ENCODE peak calls at places on chromosomes 12 and 14, in ten cellular contexts. One of them, this sample, is unnamed.

GRCh38 chr14:36816481-36816880 is 154.8 kb downstream of the PAX9 start:
- DNase-seq in breast epithelium: no peak
- DNase-seq in prostate gland: no peak
- DNase-seq in astrocyte of the spinal cord: no peak
- DNase-seq in WTC11: no peak
- DNase-seq in CD4-positive, alpha-beta T cell: no peak
- DNase-seq in neural crest cell: no peak
- DNase-seq in right lobe of liver: no peak
- DNase-seq in gastrocnemius medialis: no peak
- DNase-seq in HFF-Myc: no peak
- DNase-seq in this sample: no peak

GRCh38 chr12:92242917-92243316 is 97.3 kb upstream of the BTG1 start:
- DNase-seq in right lobe of liver: no peak
- DNase-seq in breast epithelium: no peak
- DNase-seq in astrocyte of the spinal cord: peak; percentile 83
- DNase-seq in prostate gland: no peak
- DNase-seq in gastrocnemius medialis: peak; percentile 46
- DNase-seq in neural crest cell: no peak
- DNase-seq in HFF-Myc: no peak
- DNase-seq in CD4-positive, alpha-beta T cell: no peak
- DNase-seq in WTC11: no peak
- DNase-seq in this sample: no peak

GRCh38 chr12:51156366-51156765 is 16.6 kb downstream of the TFCP2 start:
- DNase-seq in WTC11: no peak
- DNase-seq in HFF-Myc: no peak
- DNase-seq in neural crest cell: no peak
- DNase-seq in right lobe of liver: no peak
- DNase-seq in astrocyte of the spinal cord: no peak
- DNase-seq in breast epithelium: no peak
- DNase-seq in prostate gland: no peak
- DNase-seq in CD4-positive, alpha-beta T cell: no peak
- DNase-seq in gastrocnemius medialis: no peak
- DNase-seq in this sample: no peak

GRCh38 chr14:105939810-105940508 is 413.6 kb downstream of the TMEM121 start:
- DNase-seq in HFF-Myc: no peak
- DNase-seq in breast epithelium: no peak
- DNase-seq in prostate gland: no peak
- DNase-seq in right lobe of liver: no peak
- DNase-seq in CD4-positive, alpha-beta T cell: no peak
- DNase-seq in neural crest cell: no peak
- DNase-seq in astrocyte of the spinal cord: no peak
- DNase-seq in gastrocnemius medialis: no peak
- DNase-seq in WTC11: no peak
- DNase-seq in this sample: no peak

GRCh38 chr14:88563845-88564244 is 1.0 kb downstream of the ZC3H14 start:
- DNase-seq in right lobe of liver: no peak
- DNase-seq in breast epithelium: no peak
- DNase-seq in gastrocnemius medialis: no peak
- DNase-seq in neural crest cell: no peak
- DNase-seq in astrocyte of the spinal cord: no peak
- DNase-seq in HFF-Myc: no peak
- DNase-seq in prostate gland: no peak
- DNase-seq in WTC11: no peak
- DNase-seq in CD4-positive, alpha-beta T cell: no peak
- DNase-seq in this sample: no peak

GRCh38 chr12:43208627-43209026 is 343.4 kb downstream of the ADAMTS20 start:
- DNase-seq in gastrocnemius medialis: peak; percentile 27
- DNase-seq in breast epithelium: no peak
- DNase-seq in right lobe of liver: no peak
- DNase-seq in prostate gland: no peak
- DNase-seq in WTC11: no peak
- DNase-seq in astrocyte of the spinal cord: peak; percentile 93
- DNase-seq in neural crest cell: no peak
- DNase-seq in HFF-Myc: no peak
- DNase-seq in CD4-positive, alpha-beta T cell: no peak
- DNase-seq in this sample: no peak

GRCh38 chr12:124544311-124544970 is 23.0 kb downstream of the NCOR2 start:
- DNase-seq in breast epithelium: no peak
- DNase-seq in CD4-positive, alpha-beta T cell: no peak
- DNase-seq in prostate gland: no peak
- DNase-seq in WTC11: no peak
- DNase-seq in astrocyte of the spinal cord: no peak
- DNase-seq in gastrocnemius medialis: no peak
- DNase-seq in right lobe of liver: no peak
- DNase-seq in HFF-Myc: no peak
- DNase-seq in neural crest cell: no peak
- DNase-seq in this sample: no peak

GRCh38 chr12:132354982-132355680 is 25.7 kb upstream of the GALNT9 start:
- DNase-seq in gastrocnemius medialis: no peak
- DNase-seq in CD4-positive, alpha-beta T cell: no peak
- DNase-seq in WTC11: no peak
- DNase-seq in neural crest cell: no peak
- DNase-seq in breast epithelium: no peak
- DNase-seq in prostate gland: no peak
- DNase-seq in right lobe of liver: no peak
- DNase-seq in astrocyte of the spinal cord: no peak
- DNase-seq in HFF-Myc: no peak
- DNase-seq in this sample: no peak

GRCh38 chr12:121453022-121453360 is 53.1 kb downstream of the RNF34 start:
- DNase-seq in breast epithelium: no peak
- DNase-seq in gastrocnemius medialis: no peak
- DNase-seq in CD4-positive, alpha-beta T cell: no peak
- DNase-seq in WTC11: no peak
- DNase-seq in right lobe of liver: no peak
- DNase-seq in prostate gland: no peak
- DNase-seq in HFF-Myc: no peak
- DNase-seq in astrocyte of the spinal cord: no peak
- DNase-seq in neural crest cell: no peak
- DNase-seq in this sample: no peak

GRCh38 chr12:121454921-121455320 is 55.0 kb downstream of the RNF34 start:
- DNase-seq in neural crest cell: no peak
- DNase-seq in prostate gland: no peak
- DNase-seq in gastrocnemius medialis: no peak
- DNase-seq in astrocyte of the spinal cord: no peak
- DNase-seq in HFF-Myc: no peak
- DNase-seq in breast epithelium: no peak
- DNase-seq in CD4-positive, alpha-beta T cell: no peak
- DNase-seq in right lobe of liver: no peak
- DNase-seq in WTC11: no peak
- DNase-seq in this sample: no peak

GRCh38 chr12:121451931-121452330 is 52.0 kb downstream of the RNF34 start:
- DNase-seq in WTC11: no peak
- DNase-seq in breast epithelium: no peak
- DNase-seq in neural crest cell: no peak
- DNase-seq in prostate gland: no peak
- DNase-seq in gastrocnemius medialis: no peak
- DNase-seq in HFF-Myc: no peak
- DNase-seq in CD4-positive, alpha-beta T cell: no peak
- DNase-seq in right lobe of liver: no peak
- DNase-seq in astrocyte of the spinal cord: no peak
- DNase-seq in this sample: no peak

GRCh38 chr12:121452356-121453021 is 52.6 kb downstream of the RNF34 start:
- DNase-seq in CD4-positive, alpha-beta T cell: no peak
- DNase-seq in right lobe of liver: peak; percentile 47
- DNase-seq in gastrocnemius medialis: no peak
- DNase-seq in WTC11: no peak
- DNase-seq in breast epithelium: no peak
- DNase-seq in neural crest cell: no peak
- DNase-seq in prostate gland: peak; percentile 73
- DNase-seq in HFF-Myc: no peak
- DNase-seq in astrocyte of the spinal cord: no peak
- DNase-seq in this sample: peak; percentile 58

DNA sequence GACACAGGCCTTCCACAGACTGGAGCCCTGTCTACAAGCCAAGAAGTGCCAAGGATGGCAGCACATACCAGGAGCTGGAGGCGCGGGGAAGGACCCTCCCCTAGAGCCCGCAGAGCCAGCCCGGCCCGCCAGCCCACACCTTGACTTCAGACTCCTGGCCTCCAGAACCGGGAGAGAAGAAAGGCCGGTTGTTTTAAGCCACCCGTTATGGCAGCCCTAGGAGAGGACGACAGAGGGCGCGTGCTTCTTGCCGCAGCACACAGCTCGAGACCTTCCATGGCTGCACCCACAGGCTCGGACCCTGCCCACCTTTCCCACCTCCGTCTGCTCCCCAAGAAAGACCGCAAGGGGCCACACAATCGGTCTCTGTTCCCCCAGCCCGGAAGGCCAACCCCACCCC is 53.7 kb downstream of the RNF34 start:
- DNase-seq in gastrocnemius medialis: no peak
- DNase-seq in astrocyte of the spinal cord: no peak
- DNase-seq in prostate gland: no peak
- DNase-seq in breast epithelium: no peak
- DNase-seq in WTC11: no peak
- DNase-seq in neural crest cell: no peak
- DNase-seq in right lobe of liver: no peak
- DNase-seq in CD4-positive, alpha-beta T cell: no peak
- DNase-seq in HFF-Myc: no peak
- DNase-seq in this sample: no peak
- TF ChIP-seq CTCF in gastrocnemius medialis: no peak
- TF ChIP-seq CTCF in astrocyte of the spinal cord: no peak
- TF ChIP-seq CTCF in prostate gland: no peak
- TF ChIP-seq CTCF in breast epithelium: no peak
- TF ChIP-seq CTCF in WTC11: no peak
- TF ChIP-seq CTCF in neural crest cell: no peak
- TF ChIP-seq CTCF in right lobe of liver: no peak
- TF ChIP-seq CTCF in CD4-positive, alpha-beta T cell: no peak
- TF ChIP-seq CTCF in HFF-Myc: no peak
- TF ChIP-seq CTCF in this sample: no peak

GRCh38 chr12:1927751-1928351 is 9.4 kb upstream of the CACNA2D4 start:
- DNase-seq in right lobe of liver: no peak
- DNase-seq in WTC11: no peak
- DNase-seq in neural crest cell: no peak
- DNase-seq in prostate gland: no peak
- DNase-seq in CD4-positive, alpha-beta T cell: no peak
- DNase-seq in astrocyte of the spinal cord: no peak
- DNase-seq in HFF-Myc: no peak
- DNase-seq in gastrocnemius medialis: no peak
- DNase-seq in breast epithelium: no peak
- DNase-seq in this sample: no peak

GRCh38 chr12:1925125-1925963 is 6.9 kb upstream of the CACNA2D4 start:
- DNase-seq in astrocyte of the spinal cord: no peak
- DNase-seq in gastrocnemius medialis: no peak
- DNase-seq in HFF-Myc: no peak
- DNase-seq in breast epithelium: no peak
- DNase-seq in WTC11: no peak
- DNase-seq in CD4-positive, alpha-beta T cell: no peak
- DNase-seq in neural crest cell: no peak
- DNase-seq in right lobe of liver: peak; percentile 8
- DNase-seq in prostate gland: peak; percentile 2
- DNase-seq in this sample: no peak

GRCh38 chr12:1928439-1929121 is 10.1 kb upstream of the CACNA2D4 start:
- DNase-seq in right lobe of liver: no peak
- DNase-seq in astrocyte of the spinal cord: no peak
- DNase-seq in HFF-Myc: no peak
- DNase-seq in gastrocnemius medialis: no peak
- DNase-seq in CD4-positive, alpha-beta T cell: no peak
- DNase-seq in WTC11: no peak
- DNase-seq in prostate gland: no peak
- DNase-seq in neural crest cell: no peak
- DNase-seq in breast epithelium: no peak
- DNase-seq in this sample: no peak

GRCh38 chr12:1927051-1927680 is 8.7 kb upstream of the CACNA2D4 start:
- DNase-seq in right lobe of liver: no peak
- DNase-seq in astrocyte of the spinal cord: no peak
- DNase-seq in gastrocnemius medialis: no peak
- DNase-seq in breast epithelium: no peak
- DNase-seq in CD4-positive, alpha-beta T cell: no peak
- DNase-seq in WTC11: no peak
- DNase-seq in HFF-Myc: no peak
- DNase-seq in neural crest cell: no peak
- DNase-seq in prostate gland: no peak
- DNase-seq in this sample: no peak

GRCh38 chr12:1926274-1926673 is 7.8 kb upstream of the CACNA2D4 start:
- DNase-seq in prostate gland: no peak
- DNase-seq in neural crest cell: no peak
- DNase-seq in WTC11: no peak
- DNase-seq in right lobe of liver: no peak
- DNase-seq in HFF-Myc: no peak
- DNase-seq in gastrocnemius medialis: peak; percentile 45
- DNase-seq in astrocyte of the spinal cord: no peak
- DNase-seq in CD4-positive, alpha-beta T cell: no peak
- DNase-seq in breast epithelium: no peak
- DNase-seq in this sample: no peak
- TF ChIP-seq CTCF in prostate gland: no peak
- TF ChIP-seq CTCF in neural crest cell: no peak
- TF ChIP-seq CTCF in WTC11: no peak
- TF ChIP-seq CTCF in right lobe of liver: no peak
- TF ChIP-seq CTCF in HFF-Myc: no peak
- TF ChIP-seq CTCF in gastrocnemius medialis: no peak
- TF ChIP-seq CTCF in astrocyte of the spinal cord: no peak
- TF ChIP-seq CTCF in CD4-positive, alpha-beta T cell: no peak
- TF ChIP-seq CTCF in breast epithelium: no peak
- TF ChIP-seq CTCF in this sample: no peak

GRCh38 chr12:106358410-106359241 is 1.1 kb downstream of the POLR3B start:
- DNase-seq in breast epithelium: no peak
- DNase-seq in CD4-positive, alpha-beta T cell: no peak
- DNase-seq in WTC11: no peak
- DNase-seq in prostate gland: peak; percentile 16
- DNase-seq in gastrocnemius medialis: peak; percentile 76
- DNase-seq in right lobe of liver: peak; percentile 44
- DNase-seq in HFF-Myc: no peak
- DNase-seq in neural crest cell: no peak
- DNase-seq in astrocyte of the spinal cord: no peak
- DNase-seq in this sample: no peak
- TF ChIP-seq CTCF in breast epithelium: no peak
- TF ChIP-seq CTCF in CD4-positive, alpha-beta T cell: no peak
- TF ChIP-seq CTCF in WTC11: no peak
- TF ChIP-seq CTCF in prostate gland: no peak
- TF ChIP-seq CTCF in gastrocnemius medialis: no peak
- TF ChIP-seq CTCF in right lobe of liver: no peak
- TF ChIP-seq CTCF in HFF-Myc: no peak
- TF ChIP-seq CTCF in neural crest cell: no peak
- TF ChIP-seq CTCF in astrocyte of the spinal cord: no peak
- TF ChIP-seq CTCF in this sample: no peak

DNA sequence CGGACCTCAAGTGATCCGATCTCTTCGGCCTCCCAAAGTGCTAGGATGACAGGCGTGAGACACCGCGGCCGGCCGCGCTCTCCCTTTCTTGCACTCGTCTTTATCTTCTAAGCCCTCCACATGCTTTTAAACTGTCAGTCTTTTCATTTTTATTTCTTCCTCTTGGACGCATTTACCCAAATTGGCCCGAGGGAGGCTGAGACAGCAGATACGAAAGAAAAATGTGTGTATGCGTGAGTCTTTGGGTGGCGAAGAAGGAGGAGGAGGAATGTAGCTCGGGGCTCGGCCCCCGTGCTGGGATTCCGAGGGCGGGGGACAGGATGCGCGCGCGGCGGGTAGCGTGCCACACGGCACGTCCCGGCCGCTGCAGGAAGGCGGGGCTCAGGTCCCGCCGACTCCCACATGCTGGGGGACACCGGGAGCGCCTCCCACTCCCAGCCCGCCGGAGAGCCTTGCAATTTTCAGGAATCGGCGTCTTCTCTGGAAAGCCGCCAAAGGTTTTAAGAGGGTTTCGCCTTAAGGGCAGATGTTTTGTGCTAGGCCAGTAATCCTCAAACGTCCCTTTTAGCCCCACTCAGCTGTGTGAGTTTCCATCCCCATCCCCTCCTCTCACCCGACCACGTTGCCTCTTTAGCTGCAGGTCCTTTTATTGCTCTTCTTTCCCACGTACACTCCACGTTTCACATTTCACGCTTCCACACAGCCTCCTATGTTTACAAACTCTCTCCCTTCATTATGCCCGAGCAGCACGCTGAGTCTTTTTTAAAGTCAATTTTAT is 34.7 kb upstream of the SLC2A3 start:
- DNase-seq in prostate gland: peak; percentile 79
- DNase-seq in breast epithelium: peak; percentile 65
- DNase-seq in neural crest cell: peak; percentile 71
- DNase-seq in gastrocnemius medialis: peak; percentile 57
- DNase-seq in CD4-positive, alpha-beta T cell: peak; percentile 69
- DNase-seq in WTC11: peak; percentile 96
- DNase-seq in HFF-Myc: peak; percentile 87
- DNase-seq in right lobe of liver: peak; percentile 90
- DNase-seq in astrocyte of the spinal cord: peak; percentile 96
- DNase-seq in this sample: peak; percentile 95
- TF ChIP-seq CTCF in prostate gland: peak; percentile 17
- TF ChIP-seq CTCF in breast epithelium: peak; percentile 32
- TF ChIP-seq CTCF in neural crest cell: peak; percentile 50
- TF ChIP-seq CTCF in gastrocnemius medialis: no peak
- TF ChIP-seq CTCF in CD4-positive, alpha-beta T cell: no peak
- TF ChIP-seq CTCF in WTC11: no peak
- TF ChIP-seq CTCF in HFF-Myc: no peak
- TF ChIP-seq CTCF in right lobe of liver: no peak
- TF ChIP-seq CTCF in astrocyte of the spinal cord: no peak
- TF ChIP-seq CTCF in this sample: no peak